ENCODE peak calls at places on chromosome 15, in four cellular contexts. F, S, U and W are unnamed samples.
A peak's percentile ranks its signal among the peaks of the same experiment; 100 is the strongest.

GRCh38 chr15:48641416-48641815 is 4.1 kb downstream of the FBN1 start:
- DNase-seq in S (peak; percentile 30), U (no peak), F (no peak), W (no peak)

GRCh38 chr15:31162721-31163510 is 61.4 kb upstream of the TRPM1 start:
- DNase-seq in F (no peak), S (no peak), U (peak; percentile 78), W (no peak)

GRCh38 chr15:34725565-34725964 is 29.2 kb downstream of the GJD2 start:
- DNase-seq in S (no peak), U (no peak), F (peak; percentile 91), W (no peak)

GRCh38 chr15:66254364-66255292 is 1.1 kb upstream of the MEGF11 start:
- DNase-seq in S (no peak), F (no peak), U (no peak), W (no peak)

GRCh38 chr15:87129916-87130315 is 1050.2 kb downstream of the AGBL1 start:
- DNase-seq in S (no peak), U (no peak), F (peak; percentile 11), W (no peak)

GRCh38 chr15:59205839-59206622 is 612 bp upstream of the LDHAL6B start:
- DNase-seq in F (no peak), U (no peak), S (no peak), W (no peak)

GRCh38 chr15:25798207-25798931 is 64.8 kb downstream of the ATP10A start:
- DNase-seq in U (no peak), S (no peak), F (peak; percentile 80), W (no peak)

GRCh38 chr15:75235760-75236729 is 22.1 kb upstream of the GOLGA6C start:
- DNase-seq in U (no peak), S (peak; percentile 10), F (no peak), W (no peak)

GRCh38 chr15:40103124-40103858 is 5.4 kb downstream of the BMF start:
- DNase-seq in F (peak; percentile 88), U (peak; percentile 95), S (peak; percentile 73), W (no peak)

GRCh38 chr15:75961332-75961731 is 50.9 kb downstream of the NRG4 start:
- DNase-seq in S (no peak), F (no peak), U (no peak), W (no peak)

GRCh38 chr15:95290376-95290973 is 1040.0 kb upstream of the NR2F2 start:
- DNase-seq in U (no peak), F (no peak), S (no peak), W (no peak)

GRCh38 chr15:70486451-70487379 is 276.6 kb downstream of the UACA start:
- DNase-seq in F (peak; percentile 92), S (peak; percentile 15), U (no peak), W (peak; percentile 87)

GRCh38 chr15:71599404-71600225 is 210.7 kb upstream of the NR2E3 start:
- DNase-seq in F (peak; percentile 59), S (peak; percentile 5), U (peak; percentile 69), W (no peak)

GRCh38 chr15:89852342-89853005 is 37.8 kb upstream of the ANPEP start:
- DNase-seq in F (no peak), S (no peak), U (no peak), W (no peak)

GRCh38 chr15:42123546-42123945 is 29.2 kb upstream of the PLA2G4D start:
- DNase-seq in F (no peak), S (no peak), U (no peak), W (no peak)

GRCh38 chr15:56032366-56032765 is 39.0 kb upstream of the NEDD4 start:
- DNase-seq in U (no peak), F (no peak), S (no peak), W (no peak)

GRCh38 chr15:60301024-60301423 is 96.8 kb downstream of the ANXA2 start:
- DNase-seq in U (no peak), F (no peak), S (no peak), W (no peak)

GRCh38 chr15:62462721-62463120 is 297.6 kb upstream of the C2CD4B start:
- DNase-seq in F (peak; percentile 70), U (no peak), S (no peak), W (no peak)

GRCh38 chr15:60704129-60704528 is 225.2 kb upstream of the ICE2 start:
- DNase-seq in U (no peak), S (no peak), F (no peak), W (no peak)

GRCh38 chr15:84648539-84648938 is 5.5 kb downstream of the WDR73 start:
- DNase-seq in F (peak; percentile 47), U (no peak), S (no peak), W (no peak)

GRCh38 chr15:48025118-48025517 is 95.7 kb upstream of the SLC24A5 start:
- DNase-seq in F (no peak), S (peak; percentile 25), U (no peak), W (no peak)

GRCh38 chr15:40555876-40556275 is 9.0 kb downstream of the CCDC32 start:
- DNase-seq in F (no peak), S (no peak), U (no peak), W (no peak)

GRCh38 chr15:41806291-41807181 is 21.4 kb upstream of the JMJD7 start:
- DNase-seq in F (no peak), U (peak; percentile 87), S (peak; percentile 20), W (no peak)

GRCh38 chr15:31552482-31553099 is 226.0 kb downstream of the KLF13 start:
- DNase-seq in S (no peak), U (no peak), F (no peak), W (no peak)